ENCODE peak calls at places on chromosomes 4 and X, in four cellular contexts. G is adipocyte; C is activated CD8-positive, alpha-beta T cell treated with anti-CD3 and anti-CD28 coated beads for 36 hours; R is hippocampal formation. H is an unnamed sample.

GRCh38 chr4:147157860-147158701 is 212.4 kb upstream of the TTC29 start:
- DNase-seq in C (no peak), G (peak), R (peak), H (peak)

GRCh38 chrX:74383611-74384010 is 37.7 kb upstream of the SLC16A2 start:
- DNase-seq in C (peak), G (peak), R (peak), H (peak)

GRCh38 chr4:139735381-139736256 is 70.0 kb downstream of the MGST2 start:
- DNase-seq in G (no peak), C (peak), R (peak), H (no peak)

GRCh38 chr4:181684310-181684709 is 558.9 kb upstream of the TENM3 start:
- DNase-seq in G (peak), R (no peak), C (no peak), H (no peak)

GRCh38 chr4:150962245-150962644 is 52.8 kb downstream of the LRBA start:
- DNase-seq in R (no peak), C (peak), G (no peak), H (no peak)

GRCh38 chrX:38717871-38718270 is 83.4 kb upstream of the MID1IP1 start:
- DNase-seq in C (peak), G (peak), R (no peak), H (peak)

GRCh38 chr4:77734928-77735327 is 84.2 kb downstream of the CNOT6L start:
- DNase-seq in R (no peak), C (peak), G (peak), H (peak)

GRCh38 chr4:151015458-151016344 is 617 bp upstream of the LRBA start:
- DNase-seq in C (peak), R (peak), G (peak), H (peak)

GRCh38 chrX:1486177-1486576 is 33.5 kb upstream of the ASMTL start:
- DNase-seq in C (no peak), G (no peak), R (no peak), H (no peak)

GRCh38 chrX:31497086-31497485 is 425.2 kb upstream of the FTHL17 start:
- DNase-seq in C (no peak), R (no peak), G (peak), H (no peak)

GRCh38 chr4:123977623-123978022 is 581.0 kb downstream of the SPRY1 start:
- DNase-seq in C (no peak), G (no peak), R (no peak), H (peak)

GRCh38 chr4:81565137-81565870 is 93.6 kb upstream of the RASGEF1B start:
- DNase-seq in G (peak), C (no peak), R (peak), H (peak)

GRCh38 chr4:29079260-29079659 is 1640.9 kb upstream of the PCDH7 start:
- DNase-seq in R (no peak), C (no peak), G (no peak), H (no peak)

GRCh38 chrX:132488092-132488749 is 617 bp downstream of the MBNL3 start:
- DNase-seq in R (no peak), G (peak), C (peak), H (peak)

GRCh38 chrX:38438321-38438720 is 85.9 kb downstream of the OTC start:
- DNase-seq in G (no peak), C (no peak), R (no peak), H (no peak)

GRCh38 chr4:88843067-88843723 is 145.6 kb upstream of the NAP1L5 start:
- DNase-seq in C (no peak), R (no peak), G (no peak), H (peak)

GRCh38 chr4:22339491-22339890 is 176.4 kb downstream of the ADGRA3 start:
- DNase-seq in C (no peak), R (no peak), G (no peak), H (no peak)

GRCh38 chrX:26848511-26848910 is 614.6 kb downstream of the PPP4R3C start:
- DNase-seq in R (no peak), G (no peak), C (no peak), H (no peak)

GRCh38 chrX:2629316-2630168 is 61.6 kb upstream of the CD99 start:
- DNase-seq in R (no peak), C (no peak), G (no peak), H (peak)

GRCh38 chr4:72295966-72296557 is 264.3 kb downstream of the NPFFR2 start:
- DNase-seq in G (peak), R (no peak), C (no peak), H (peak)

GRCh38 chrX:106716004-106716403 is 10.5 kb upstream of the RNF128 start:
- DNase-seq in G (no peak), R (no peak), C (no peak), H (peak)

H was measured in HT-29.